ENCODE peak calls at places on chromosomes 16 and 17, in eight cellular contexts. T is OCI-LY7, V is AG04450, Y is endothelial cell of umbilical vein, Q is cardiac muscle cell, X is small intestine, Z is GM23248, F is right cardiac atrium. D is an unnamed sample. For H3K9me3, the result is how much of the 10 kb centered on the place peaks cover.

GRCh38 chr17:42720996-42721583 is 23.8 kb downstream of the EZH1 start:
- DNase-seq in Z (peak), T (peak), Y (peak), V (peak), F (no peak), X (peak), Q (peak), D (peak)

GRCh38 chr17:46756861-46757260 is 61.6 kb downstream of the WNT3 start:
- DNase-seq in X (no peak), Z (no peak), T (no peak), V (no peak), Q (no peak), Y (no peak), F (no peak), D (no peak)

GRCh38 chr17:57235124-57235523 is 21.2 kb upstream of the MSI2 start:
- DNase-seq in Z (no peak), F (no peak), Q (no peak), Y (no peak), T (no peak), X (no peak), V (no peak), D (no peak)

GRCh38 chr16:79429276-79430128 is 171.0 kb downstream of the MAF start:
- DNase-seq in Z (no peak), T (no peak), X (no peak), Y (no peak), F (no peak), V (no peak), Q (no peak), D (no peak)

GRCh38 chr17:19336938-19337711 is 25.4 kb downstream of the B9D1 start:
- DNase-seq in T (no peak), Z (no peak), X (no peak), Q (no peak), V (no peak), Y (no peak), F (no peak), D (no peak)

GRCh38 chr16:48358419-48358818 is 26.8 kb downstream of the SIAH1 start:
- DNase-seq in Z (no peak), Y (no peak), V (no peak), Q (no peak), T (no peak), F (no peak), X (no peak), D (no peak)

GRCh38 chr17:78040561-78041400 is 82.3 kb downstream of the TNRC6C start:
- DNase-seq in Z (peak), V (no peak), F (peak), X (peak), Q (peak), Y (peak), T (no peak), D (peak)

GRCh38 chr16:79339863-79340262 is 260.7 kb downstream of the MAF start:
- DNase-seq in Z (no peak), V (no peak), Q (no peak), T (no peak), F (no peak), Y (no peak), X (peak), D (no peak)

GRCh38 chr17:63434951-63435571 is 11.0 kb downstream of the CYB561 start:
- DNase-seq in Z (peak), X (peak), T (no peak), F (peak), V (no peak), Q (peak), Y (peak), D (peak)

GRCh38 chr17:17538417-17539391 is 42.5 kb upstream of the RASD1 start:
- DNase-seq in T (no peak), X (peak), Z (no peak), V (no peak), Y (peak), Q (peak), F (peak), D (peak)

GRCh38 chr16:76955629-76956028 is 235.4 kb upstream of the MON1B start:
- DNase-seq in F (no peak), Q (peak), X (no peak), V (no peak), Y (no peak), T (no peak), Z (no peak), D (peak)

GRCh38 chr16:57643166-57643813 is 14.9 kb downstream of the ADGRG1 start:
- DNase-seq in V (no peak), Y (peak), X (peak), F (no peak), T (no peak), Z (peak), Q (peak), D (peak)

GRCh38 chr17:55154101-55154500 is 110.7 kb upstream of the HLF start:
- DNase-seq in Y (no peak), Z (no peak), Q (no peak), V (no peak), T (no peak), X (no peak), F (no peak), D (no peak)

GRCh38 chr17:79114455-79115301 is 40.1 kb downstream of the ENGASE start:
- DNase-seq in Z (peak), F (peak), V (no peak), X (peak), T (no peak), Y (no peak), Q (peak), D (no peak)

GRCh38 chr16:75506567-75506966 is 11.3 kb upstream of the CHST6 start:
- DNase-seq in Z (peak), X (no peak), F (peak), Y (no peak), Q (peak), T (no peak), V (no peak), D (peak)

GRCh38 chr17:4142107-4142900 is 526 bp downstream of the ZZEF1 start:
- DNase-seq in X (peak), V (no peak), Z (peak), T (peak), Y (peak), F (peak), Q (peak), D (peak)

GRCh38 chr17:78977992-78978973 is 1.4 kb downstream of the LGALS3BP start:
- DNase-seq in F (no peak), Z (no peak), T (no peak), X (peak), Q (no peak), V (no peak), Y (no peak), D (no peak)

GRCh38 chr16:56610017-56610608 is 1.7 kb downstream of the MT2A start:
- DNase-seq in V (no peak), X (peak), T (peak), Z (peak), F (peak), Q (peak), Y (peak), D (peak)

GRCh38 chr16:87407511-87408112 is 15.5 kb downstream of the MAP1LC3B start:
- DNase-seq in Y (peak), V (no peak), Q (no peak), X (peak), Z (peak), T (no peak), F (peak), D (no peak)

GRCh38 chr16:48231675-48232214 is 12.4 kb upstream of the LONP2 start:
- DNase-seq in T (peak), Y (peak), X (peak), V (peak), Z (peak), Q (peak), F (no peak), D (peak)

GRCh38 chr16:85296859-85297698 is 184.8 kb upstream of the CIBAR2 start:
- DNase-seq in Q (peak), X (peak), F (peak), Y (peak), V (no peak), T (peak), Z (peak), D (no peak)

GRCh38 chr17:37781451-37781850 is 36.6 kb upstream of the HNF1B start:
- DNase-seq in F (no peak), Y (no peak), Q (no peak), T (no peak), Z (no peak), X (no peak), V (no peak), D (peak)

GRCh38 chr16:57622361-57623250 is 5.8 kb upstream of the ADGRG1 start:
- DNase-seq in X (peak), F (no peak), Q (peak), V (no peak), Y (no peak), Z (no peak), T (no peak), D (no peak)

GRCh38 chr17:43695968-43696865 is 34.5 kb upstream of the MEOX1 start:
- DNase-seq in V (no peak), X (no peak), F (peak), Z (peak), Y (no peak), T (no peak), Q (peak), D (peak)

GRCh38 chr17:65402513-65403086 is 158.8 kb downstream of the AXIN2 start:
- DNase-seq in T (no peak), Q (no peak), F (no peak), X (no peak), Z (no peak), V (no peak), Y (no peak), D (no peak)

GRCh38 chr17:21679256-21680146 is 12.8 kb upstream of the KCNJ18 start:
- DNase-seq in T (no peak), X (no peak), Z (no peak), F (no peak), V (no peak), Q (no peak), Y (no peak), D (no peak)

GRCh38 chr16:578870-579405 is 9.2 kb downstream of the PIGQ start:
- DNase-seq in Z (peak), X (peak), Y (peak), V (no peak), Q (peak), T (peak), F (peak), D (peak)

GRCh38 chr17:36599546-36600250 is 1.7 kb upstream of the MRM1 start:
- DNase-seq in V (no peak), T (no peak), X (peak), Z (no peak), Q (no peak), F (no peak), Y (no peak), D (no peak)

GRCh38 chr16:35208001-35208935 is 1748.9 kb downstream of the TP53TG3F start:
- DNase-seq in Y (no peak), V (no peak), T (no peak), Z (no peak), Q (no peak), X (no peak), F (no peak), D (no peak)
- H3K9me3 ChIP-seq in Y (under half), V (under half), T (under half), Z (under half), Q (under half), X (under half), F (under half), D (under half)

DNA sequence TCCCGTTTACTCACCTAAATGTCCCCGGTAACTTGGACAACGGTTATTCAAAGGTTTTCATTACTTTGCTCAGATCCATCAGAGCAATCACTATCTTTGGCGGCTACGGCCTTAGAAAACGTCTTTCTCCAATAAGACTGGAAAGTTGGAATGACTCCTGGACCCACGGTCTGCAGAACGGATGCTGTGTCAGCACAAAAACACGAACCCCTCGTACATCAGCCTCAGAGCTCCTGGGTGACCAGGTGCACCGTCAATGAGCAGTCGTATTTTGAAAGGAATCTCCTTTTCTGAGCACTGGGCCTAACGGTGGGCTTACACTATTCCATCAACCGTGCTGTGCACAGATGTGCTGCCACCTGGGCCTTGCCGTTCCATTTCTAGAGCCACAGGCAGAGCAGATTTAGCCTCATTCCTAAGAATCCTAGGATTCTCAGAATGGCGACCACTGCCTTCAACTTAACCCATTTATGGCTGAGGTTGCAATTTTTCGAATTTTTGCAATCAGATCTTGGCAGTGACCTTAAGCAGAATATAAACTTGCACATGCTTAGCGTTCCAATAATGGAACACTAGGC is 110.8 kb upstream of the ZNF750 start:
- DNase-seq in V (no peak), Q (no peak), X (no peak), F (no peak), T (no peak), Y (no peak), Z (no peak), D (no peak)
- H3K9me3 ChIP-seq in V (under half), Q (under half), X (under half), F (under half), T (under half), Y (under half), Z (under half), D (under half)

DNA sequence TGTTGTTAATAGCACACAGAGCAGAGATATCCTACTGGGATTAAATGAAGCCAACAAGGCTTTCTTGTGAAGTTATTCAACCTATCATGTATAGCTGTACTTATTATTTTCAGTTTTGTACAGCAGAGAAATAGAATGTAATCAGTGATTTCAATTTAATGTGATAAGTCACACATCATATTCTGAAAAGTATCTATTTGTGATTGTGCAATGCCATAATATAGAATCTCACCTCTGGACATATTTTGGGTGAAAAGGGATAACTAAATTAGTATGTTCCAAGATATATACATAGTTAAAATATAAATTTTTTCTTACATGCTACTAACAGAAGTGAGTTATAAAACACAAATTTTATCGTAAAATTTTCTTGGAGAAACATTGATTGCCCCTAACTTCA is 544.3 kb upstream of the KIF2B start:
- DNase-seq in Q (no peak), T (no peak), F (no peak), Y (no peak), V (no peak), Z (no peak), X (no peak), D (no peak)
- H3K9me3 ChIP-seq in Q (under half), T (under half), F (under half), Y (under half), V (under half), Z (under half), X (under half), D (under half)

DNA sequence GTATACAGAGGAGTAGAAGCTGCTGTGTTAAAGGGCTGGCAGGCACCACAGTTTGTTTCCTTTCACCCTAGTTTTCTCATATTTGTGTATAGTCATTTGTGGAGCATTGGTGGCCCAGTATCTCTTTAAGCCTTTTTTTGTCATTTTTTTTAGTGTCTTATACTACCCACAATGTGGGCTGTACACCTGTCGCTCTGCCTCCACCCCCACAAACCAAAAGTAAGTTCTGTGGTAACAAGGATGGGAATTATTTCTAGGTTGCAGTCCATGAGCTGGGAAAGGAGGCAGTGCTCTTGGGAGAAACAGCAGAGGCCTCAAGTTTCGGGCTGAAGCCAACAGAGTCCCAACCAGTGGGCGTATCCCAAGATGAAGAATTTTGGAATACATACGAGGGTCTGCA is 6.2 kb downstream of the ZNF75A start:
- DNase-seq in V (no peak), Y (no peak), F (no peak), Q (no peak), Z (no peak), T (no peak), X (no peak), D (no peak)
- H3K9me3 ChIP-seq in V (half or more), Y (under half), F (under half), Q (under half), Z (under half), T (under half), X (under half), D (under half)

GRCh38 chr16:26475579-26475978 is 591.1 kb upstream of the C16orf82 start:
- DNase-seq in F (no peak), Y (no peak), Z (no peak), Q (no peak), T (no peak), V (no peak), X (no peak), D (no peak)
- H3K9me3 ChIP-seq in F (under half), Y (under half), Z (under half), Q (under half), T (under half), V (under half), X (under half), D (under half)

GRCh38 chr16:13122074-13122473 is 220.7 kb downstream of the SHISA9 start:
- DNase-seq in V (no peak), T (no peak), Q (no peak), Z (no peak), X (no peak), F (no peak), Y (no peak), D (no peak)
- H3K9me3 ChIP-seq in V (under half), T (under half), Q (under half), Z (under half), X (under half), F (under half), Y (under half), D (under half)

DNA sequence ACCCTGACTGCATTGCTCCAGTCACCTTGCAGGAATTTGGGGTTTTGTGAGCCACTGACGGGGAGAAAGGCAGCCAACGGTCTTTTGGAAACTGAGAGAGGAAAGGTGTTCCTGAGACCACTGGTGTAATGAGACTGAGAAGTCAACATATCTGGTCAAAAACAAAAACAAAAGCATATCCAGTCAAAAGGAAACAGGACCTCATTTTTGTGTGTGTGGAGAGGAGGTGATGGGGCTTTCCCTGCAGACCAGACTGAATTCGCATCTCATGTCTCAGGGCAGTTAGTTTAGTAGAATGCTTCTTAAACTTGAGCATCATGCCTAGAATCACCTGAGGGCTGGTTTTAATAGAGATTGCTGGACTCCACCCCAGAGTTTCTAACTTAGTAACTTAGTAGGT is 198.4 kb downstream of the COPRS start:
- DNase-seq in F (no peak), T (no peak), Y (no peak), X (no peak), Z (no peak), Q (no peak), V (no peak), D (no peak)
- H3K9me3 ChIP-seq in F (under half), T (under half), Y (under half), X (under half), Z (under half), Q (under half), V (under half), D (under half)

D was measured in fibroblast of lung.